ENCODE peak calls at places on chromosome 2, in eight cellular contexts. V is heart right ventricle, K is GM12865, B is ovary, D is neural progenitor cell, O is HCT116, A is AG04450, L is cardiac fibroblast. G is an unnamed sample.

GRCh38 chr2:74252862-74253261 is 54.4 kb downstream of the MTHFD2 start:
- DNase-seq in V (no peak), K (no peak), B (peak; percentile 4), D (no peak), O (no peak), A (no peak), L (no peak), G (no peak)

GRCh38 chr2:55672630-55673029 is 21.0 kb downstream of the PNPT1 start:
- DNase-seq in V (no peak), K (no peak), B (no peak), D (no peak), O (no peak), A (no peak), L (no peak), G (peak; percentile 8)

GRCh38 chr2:143504397-143504796 is 375.2 kb downstream of the ARHGAP15 start:
- DNase-seq in V (no peak), K (no peak), B (no peak), D (no peak), O (no peak), A (no peak), L (no peak), G (no peak)

GRCh38 chr2:71064110-71064611 is 4.3 kb upstream of the NAGK start:
- DNase-seq in V (no peak), K (peak; percentile 19), B (no peak), D (no peak), O (no peak), A (no peak), L (no peak), G (no peak)

GRCh38 chr2:70932631-70933230 is 3.0 kb upstream of the ATP6V1B1 start:
- DNase-seq in V (no peak), K (no peak), B (no peak), D (no peak), O (no peak), A (no peak), L (no peak), G (no peak)

GRCh38 chr2:100862081-100862480 is 42.1 kb downstream of the NPAS2 start:
- DNase-seq in V (no peak), K (no peak), B (no peak), D (no peak), O (no peak), A (no peak), L (no peak), G (no peak)

GRCh38 chr2:10352361-10352760 is 49.7 kb downstream of the HPCAL1 start:
- DNase-seq in V (no peak), K (no peak), B (no peak), D (no peak), O (no peak), A (no peak), L (no peak), G (no peak)

GRCh38 chr2:176291335-176291734 is 22.1 kb downstream of the MTX2 start:
- DNase-seq in V (no peak), K (no peak), B (no peak), D (no peak), O (no peak), A (no peak), L (no peak), G (no peak)

GRCh38 chr2:109421101-109421500 is 192.7 kb downstream of the SEPTIN10 start:
- DNase-seq in V (no peak), K (no peak), B (no peak), D (no peak), O (no peak), A (no peak), L (no peak), G (no peak)

GRCh38 chr2:237194081-237194480 is 108.4 kb downstream of the COPS8 start:
- DNase-seq in V (no peak), K (no peak), B (peak; percentile 11), D (no peak), O (no peak), A (no peak), L (no peak), G (no peak)

GRCh38 chr2:26608557-26608956 is 32.6 kb downstream of the CIB4 start:
- DNase-seq in V (no peak), K (no peak), B (no peak), D (no peak), O (no peak), A (no peak), L (no peak), G (no peak)

GRCh38 chr2:41496908-41497307 is 550.9 kb upstream of the PKDCC start:
- DNase-seq in V (no peak), K (peak; percentile 11), B (no peak), D (no peak), O (no peak), A (no peak), L (peak; percentile 13), G (no peak)

GRCh38 chr2:160206436-160206835 is 6.4 kb upstream of the ITGB6 start:
- DNase-seq in V (no peak), K (no peak), B (no peak), D (no peak), O (no peak), A (no peak), L (no peak), G (no peak)

GRCh38 chr2:27720004-27720551 is 51.4 kb upstream of the MRPL33 start:
- DNase-seq in V (no peak), K (no peak), B (peak; percentile 70), D (no peak), O (peak; percentile 89), A (peak; percentile 85), L (peak; percentile 96), G (peak; percentile 90)

GRCh38 chr2:85756195-85756594 is 2.4 kb downstream of the ATOH8 start:
- DNase-seq in V (no peak), K (no peak), B (no peak), D (no peak), O (no peak), A (no peak), L (no peak), G (no peak)
- H3K4me3 ChIP-seq in V (peak overlapping the region; percentile 94), K (no peak overlapping the region), B (peak overlapping the region; percentile 86), D (no peak overlapping the region), O (no peak overlapping the region), A (peak overlapping the region; percentile 29), L (peak overlapping the region; percentile 94), G (peak overlapping the region; percentile 80)

GRCh38 chr2:185274718-185275484 is 463.7 kb upstream of the FSIP2 start:
- DNase-seq in V (no peak), K (no peak), B (no peak), D (no peak), O (no peak), A (no peak), L (no peak), G (no peak)

GRCh38 chr2:185284696-185285095 is 453.9 kb upstream of the FSIP2 start:
- DNase-seq in V (no peak), K (no peak), B (no peak), D (no peak), O (no peak), A (no peak), L (no peak), G (no peak)

GRCh38 chr2:185279999-185280398 is 458.6 kb upstream of the FSIP2 start:
- DNase-seq in V (no peak), K (peak; percentile 7), B (no peak), D (no peak), O (no peak), A (no peak), L (peak; percentile 20), G (peak; percentile 29)
- TF ChIP-seq CTCF in V (no peak), K (peak; percentile 33), B (no peak), D (peak; percentile 69), O (peak; percentile 64), A (peak; percentile 40), L (peak; percentile 9), G (peak; percentile 55)

GRCh38 chr2:168490015-168490874 is 34.2 kb downstream of the CERS6 start:
- DNase-seq in V (no peak), K (peak; percentile 96), B (no peak), D (peak; percentile 18), O (no peak), A (no peak), L (peak; percentile 90), G (peak; percentile 76)
- H3K4me3 ChIP-seq in V (peak overlapping the region; percentile 2), K (peak overlapping the region; percentile 76), B (no peak overlapping the region), D (no peak overlapping the region), O (no peak overlapping the region), A (no peak overlapping the region), L (no peak overlapping the region), G (no peak overlapping the region)

DNA sequence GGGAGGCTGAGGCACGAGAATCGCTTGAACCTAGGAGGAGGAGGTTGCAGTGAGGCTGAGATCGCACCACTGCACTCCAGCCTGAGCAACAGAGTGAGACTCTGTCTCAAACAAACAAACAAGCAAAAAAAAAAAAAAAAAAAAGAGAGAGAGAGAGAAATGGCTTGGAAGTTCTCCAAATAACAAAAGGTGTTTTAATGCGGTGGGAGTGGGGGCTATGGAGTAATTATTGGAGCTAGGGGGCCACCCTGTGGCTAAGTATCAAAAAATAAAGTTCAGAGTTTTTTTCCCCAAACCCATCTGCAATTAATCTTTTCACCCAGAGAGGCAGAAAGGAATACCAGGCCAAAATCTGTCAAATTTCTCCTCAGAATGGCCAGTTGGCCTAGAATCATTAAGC is 23.0 kb upstream of the CEP68 start:
- DNase-seq in V (no peak), K (peak; percentile 56), B (no peak), D (no peak), O (no peak), A (no peak), L (peak; percentile 29), G (peak; percentile 17)
- TF ChIP-seq CTCF in V (peak; percentile 43), K (peak; percentile 16), B (no peak), D (peak; percentile 8), O (peak; percentile 13), A (no peak), L (no peak), G (peak; percentile 20)

GRCh38 chr2:204341887-204342276 is 203.4 kb upstream of the PARD3B start:
- DNase-seq in V (no peak), K (no peak), B (no peak), D (no peak), O (no peak), A (no peak), L (no peak), G (no peak)

GRCh38 chr2:204343685-204344084 is 201.6 kb upstream of the PARD3B start:
- DNase-seq in V (no peak), K (no peak), B (no peak), D (no peak), O (no peak), A (no peak), L (no peak), G (no peak)

GRCh38 chr2:204339212-204339715 is 206.0 kb upstream of the PARD3B start:
- DNase-seq in V (no peak), K (no peak), B (no peak), D (no peak), O (no peak), A (no peak), L (no peak), G (no peak)

GRCh38 chr2:204337638-204338037 is 207.6 kb upstream of the PARD3B start:
- DNase-seq in V (no peak), K (no peak), B (no peak), D (no peak), O (no peak), A (no peak), L (no peak), G (no peak)

GRCh38 chr2:204340511-204340910 is 204.8 kb upstream of the PARD3B start:
- DNase-seq in V (no peak), K (no peak), B (no peak), D (no peak), O (no peak), A (no peak), L (peak; percentile 49), G (peak; percentile 30)
- H3K4me3 ChIP-seq in V (peak overlapping the region; percentile 16), K (no peak overlapping the region), B (no peak overlapping the region), D (no peak overlapping the region), O (no peak overlapping the region), A (no peak overlapping the region), L (no peak overlapping the region), G (no peak overlapping the region)